ENCODE peak calls at places on chromosome 16, in ten cellular contexts. A is head of caudate nucleus; U is NCI-H2081 treated with DMSO at 0.1 percent for 48 hours; K is A673; X is NCI-H774; O is NCI-H446; L is neural crest cell; R is H9; D is GM04504; E is CD4-positive, CD25-positive, alpha-beta regulatory T cell. T is an unnamed sample.

GRCh38 chr16:88936008-88936912 is 40.7 kb downstream of the CBFA2T3 start:
- DNase-seq in U (no peak), K (no peak), A (no peak), X (no peak), E (no peak), L (no peak), D (no peak), O (peak; percentile 53), R (peak; percentile 42), T (peak; percentile 75)

GRCh38 chr16:89013692-89014455 is 36.9 kb upstream of the CBFA2T3 start:
- DNase-seq in O (no peak), R (no peak), U (no peak), A (no peak), L (no peak), D (no peak), X (no peak), E (no peak), K (no peak), T (no peak)

GRCh38 chr16:27431773-27432599 is 30.0 kb downstream of the IL21R start:
- DNase-seq in E (no peak), K (no peak), L (no peak), X (no peak), A (no peak), R (peak; percentile 15), D (no peak), O (no peak), U (no peak), T (peak; percentile 5)

GRCh38 chr16:83771306-83771942 is 36.4 kb upstream of the HSBP1 start:
- DNase-seq in U (no peak), A (peak; percentile 64), E (no peak), X (no peak), R (no peak), K (no peak), L (no peak), D (no peak), O (no peak), T (no peak)

GRCh38 chr16:82641336-82641984 is 14.7 kb downstream of the CDH13 start:
- DNase-seq in L (no peak), D (no peak), X (no peak), R (no peak), O (no peak), A (no peak), E (no peak), U (no peak), K (peak; percentile 38), T (no peak)

GRCh38 chr16:80594756-80595155 is 54.0 kb downstream of the DYNLRB2 start:
- DNase-seq in U (no peak), L (no peak), R (no peak), E (no peak), K (no peak), A (no peak), X (no peak), D (no peak), O (no peak), T (no peak)

GRCh38 chr16:3509470-3509928 is 8.7 kb downstream of the CLUAP1 start:
- DNase-seq in A (no peak), U (no peak), K (no peak), L (no peak), E (peak; percentile 36), R (peak; percentile 5), X (no peak), D (no peak), O (no peak), T (peak; percentile 22)

GRCh38 chr16:22789281-22789945 is 24.5 kb upstream of the HS3ST2 start:
- DNase-seq in X (no peak), A (no peak), E (no peak), R (no peak), O (no peak), L (no peak), D (no peak), U (no peak), K (no peak), T (no peak)

GRCh38 chr16:46857261-46857962 is 26.4 kb upstream of the C16orf87 start:
- DNase-seq in O (peak; percentile 22), L (peak; percentile 7), E (no peak), X (peak; percentile 53), A (peak; percentile 61), K (peak; percentile 75), R (no peak), D (peak; percentile 38), U (no peak), T (peak; percentile 30)

GRCh38 chr16:69187387-69187890 is 475 bp downstream of the SNTB2 start:
- DNase-seq in A (peak; percentile 45), U (no peak), O (no peak), K (no peak), X (no peak), L (peak; percentile 38), R (peak; percentile 56), D (no peak), E (peak; percentile 35), T (peak; percentile 56)

GRCh38 chr16:2482181-2483107 is 7.5 kb downstream of the TBC1D24 start:
- DNase-seq in K (no peak), D (peak; percentile 61), R (no peak), U (no peak), O (peak; percentile 78), A (peak; percentile 72), E (no peak), X (no peak), L (no peak), T (no peak)

GRCh38 chr16:20064931-20065330 is 8.8 kb downstream of the GPR139 start:
- DNase-seq in D (no peak), R (no peak), E (no peak), L (no peak), A (no peak), K (no peak), X (no peak), O (no peak), U (no peak), T (no peak)

GRCh38 chr16:24993722-24994686 is 21.2 kb downstream of the ARHGAP17 start:
- DNase-seq in K (no peak), A (no peak), O (no peak), R (no peak), L (no peak), U (no peak), X (no peak), E (no peak), D (peak; percentile 82), T (peak; percentile 68)

GRCh38 chr16:49463529-49463928 is 89.9 kb downstream of the C16orf78 start:
- DNase-seq in X (peak; percentile 88), A (no peak), U (no peak), D (no peak), O (no peak), L (no peak), E (peak; percentile 49), K (no peak), R (peak; percentile 26), T (peak; percentile 42)

GRCh38 chr16:1815461-1815860 is 11.2 kb downstream of the HAGH start:
- DNase-seq in D (no peak), K (no peak), A (no peak), R (no peak), E (no peak), X (no peak), U (no peak), L (no peak), O (no peak), T (no peak)